ENCODE peak calls at places on chromosomes 12 and 14, in seven cellular contexts. One of them, this sample, is unnamed.

GRCh38 chr14:67187826-67188225 is 1.4 kb upstream of the GARIN2 start:
- DNase-seq in CD4-positive, alpha-beta T cell: no peak
- DNase-seq in H9: no peak
- DNase-seq in HFFc6: peak; percentile 62
- DNase-seq in GM13977: no peak
- DNase-seq in left lung: no peak
- DNase-seq in body of pancreas: peak; percentile 13
- DNase-seq in this sample: no peak

GRCh38 chr12:69101505-69101904 is 137.9 kb upstream of the CPSF6 start:
- DNase-seq in left lung: no peak
- DNase-seq in CD4-positive, alpha-beta T cell: no peak
- DNase-seq in H9: no peak
- DNase-seq in HFFc6: no peak
- DNase-seq in GM13977: no peak
- DNase-seq in body of pancreas: peak; percentile 67
- DNase-seq in this sample: peak; percentile 81

GRCh38 chr14:57848786-57849185 is 17.1 kb downstream of the SLC35F4 start:
- DNase-seq in CD4-positive, alpha-beta T cell: no peak
- DNase-seq in H9: no peak
- DNase-seq in left lung: no peak
- DNase-seq in HFFc6: no peak
- DNase-seq in body of pancreas: no peak
- DNase-seq in GM13977: no peak
- DNase-seq in this sample: no peak

GRCh38 chr12:40105515-40106201 is at the start of gene SLC2A13:
- DNase-seq in HFFc6: peak; percentile 14
- DNase-seq in body of pancreas: peak; percentile 89
- DNase-seq in GM13977: peak; percentile 89
- DNase-seq in left lung: peak; percentile 94
- DNase-seq in H9: peak; percentile 85
- DNase-seq in CD4-positive, alpha-beta T cell: peak; percentile 73
- DNase-seq in this sample: peak; percentile 28

GRCh38 chr12:92339198-92339821 is 193.7 kb upstream of the BTG1 start:
- DNase-seq in body of pancreas: no peak
- DNase-seq in CD4-positive, alpha-beta T cell: no peak
- DNase-seq in GM13977: no peak
- DNase-seq in left lung: no peak
- DNase-seq in H9: no peak
- DNase-seq in HFFc6: no peak
- DNase-seq in this sample: no peak

GRCh38 chr12:129887047-129887568 is 16.7 kb downstream of the TMEM132D start:
- DNase-seq in body of pancreas: no peak
- DNase-seq in H9: no peak
- DNase-seq in CD4-positive, alpha-beta T cell: no peak
- DNase-seq in GM13977: no peak
- DNase-seq in HFFc6: no peak
- DNase-seq in left lung: no peak
- DNase-seq in this sample: no peak

GRCh38 chr14:89503458-89503996 is 86.5 kb upstream of the FOXN3 start:
- DNase-seq in H9: no peak
- DNase-seq in GM13977: peak; percentile 56
- DNase-seq in HFFc6: no peak
- DNase-seq in CD4-positive, alpha-beta T cell: no peak
- DNase-seq in left lung: no peak
- DNase-seq in body of pancreas: no peak
- DNase-seq in this sample: no peak

GRCh38 chr14:31161274-31161673 is 46.3 kb downstream of the HECTD1 start:
- DNase-seq in left lung: no peak
- DNase-seq in HFFc6: no peak
- DNase-seq in H9: no peak
- DNase-seq in GM13977: no peak
- DNase-seq in body of pancreas: no peak
- DNase-seq in CD4-positive, alpha-beta T cell: no peak
- DNase-seq in this sample: no peak

GRCh38 chr14:99698642-99699041 is 14.5 kb downstream of the CYP46A1 start:
- DNase-seq in CD4-positive, alpha-beta T cell: no peak
- DNase-seq in HFFc6: no peak
- DNase-seq in left lung: no peak
- DNase-seq in H9: no peak
- DNase-seq in GM13977: no peak
- DNase-seq in body of pancreas: no peak
- DNase-seq in this sample: no peak

GRCh38 chr12:39606712-39607423 is 12.7 kb downstream of the ABCD2 start:
- DNase-seq in CD4-positive, alpha-beta T cell: no peak
- DNase-seq in GM13977: no peak
- DNase-seq in HFFc6: no peak
- DNase-seq in left lung: no peak
- DNase-seq in body of pancreas: no peak
- DNase-seq in H9: no peak
- DNase-seq in this sample: no peak

GRCh38 chr14:24639270-24639669 is 5.3 kb upstream of the GZMB start:
- DNase-seq in body of pancreas: no peak
- DNase-seq in CD4-positive, alpha-beta T cell: no peak
- DNase-seq in H9: no peak
- DNase-seq in HFFc6: no peak
- DNase-seq in left lung: no peak
- DNase-seq in GM13977: no peak
- DNase-seq in this sample: no peak

GRCh38 chr12:82852529-82852928 is 165.8 kb downstream of the TMTC2 start:
- DNase-seq in HFFc6: no peak
- DNase-seq in body of pancreas: no peak
- DNase-seq in GM13977: peak; percentile 17
- DNase-seq in CD4-positive, alpha-beta T cell: no peak
- DNase-seq in H9: no peak
- DNase-seq in left lung: no peak
- DNase-seq in this sample: no peak

GRCh38 chr14:74747237-74747636 is 15.9 kb upstream of the YLPM1 start:
- DNase-seq in left lung: no peak
- DNase-seq in H9: no peak
- DNase-seq in body of pancreas: no peak
- DNase-seq in GM13977: no peak
- DNase-seq in CD4-positive, alpha-beta T cell: no peak
- DNase-seq in HFFc6: no peak
- DNase-seq in this sample: no peak

GRCh38 chr14:68854421-68854820 is 61.6 kb upstream of the ZFP36L1 start:
- DNase-seq in HFFc6: no peak
- DNase-seq in GM13977: no peak
- DNase-seq in H9: no peak
- DNase-seq in left lung: no peak
- DNase-seq in CD4-positive, alpha-beta T cell: no peak
- DNase-seq in body of pancreas: no peak
- DNase-seq in this sample: no peak

GRCh38 chr14:68741839-68742470 is 50.9 kb downstream of the ZFP36L1 start:
- DNase-seq in left lung: no peak
- DNase-seq in CD4-positive, alpha-beta T cell: no peak
- DNase-seq in body of pancreas: no peak
- DNase-seq in GM13977: peak; percentile 79
- DNase-seq in HFFc6: no peak
- DNase-seq in H9: no peak
- DNase-seq in this sample: no peak

GRCh38 chr12:62934799-62935674 is at the start of gene PPM1H:
- DNase-seq in GM13977: peak; percentile 82
- DNase-seq in HFFc6: peak; percentile 30
- DNase-seq in left lung: peak; percentile 95
- DNase-seq in body of pancreas: peak; percentile 95
- DNase-seq in CD4-positive, alpha-beta T cell: no peak
- DNase-seq in H9: peak; percentile 99
- DNase-seq in this sample: no peak

GRCh38 chr12:101051901-101052550 is 158.0 kb downstream of the SLC5A8 start:
- DNase-seq in HFFc6: no peak
- DNase-seq in CD4-positive, alpha-beta T cell: no peak
- DNase-seq in GM13977: no peak
- DNase-seq in left lung: no peak
- DNase-seq in H9: no peak
- DNase-seq in body of pancreas: peak; percentile 58
- DNase-seq in this sample: peak; percentile 73

GRCh38 chr12:74732801-74733200 is 195.2 kb downstream of the ATXN7L3B start:
- DNase-seq in H9: no peak
- DNase-seq in CD4-positive, alpha-beta T cell: no peak
- DNase-seq in left lung: peak; percentile 13
- DNase-seq in GM13977: no peak
- DNase-seq in body of pancreas: no peak
- DNase-seq in HFFc6: no peak
- DNase-seq in this sample: no peak

GRCh38 chr14:83706555-83706954 is 1823.4 kb upstream of the FLRT2 start:
- DNase-seq in left lung: no peak
- DNase-seq in H9: peak; percentile 78
- DNase-seq in body of pancreas: peak; percentile 5
- DNase-seq in CD4-positive, alpha-beta T cell: no peak
- DNase-seq in HFFc6: no peak
- DNase-seq in GM13977: no peak
- DNase-seq in this sample: no peak

GRCh38 chr12:19402743-19403400 is 36.4 kb upstream of the AEBP2 start:
- DNase-seq in body of pancreas: peak; percentile 54
- DNase-seq in GM13977: no peak
- DNase-seq in left lung: no peak
- DNase-seq in H9: no peak
- DNase-seq in HFFc6: no peak
- DNase-seq in CD4-positive, alpha-beta T cell: no peak
- DNase-seq in this sample: no peak

GRCh38 chr12:53806689-53807088 is 54.9 kb upstream of the CISTR start:
- DNase-seq in HFFc6: peak; percentile 10
- DNase-seq in GM13977: no peak
- DNase-seq in H9: no peak
- DNase-seq in body of pancreas: no peak
- DNase-seq in CD4-positive, alpha-beta T cell: no peak
- DNase-seq in left lung: no peak
- DNase-seq in this sample: no peak

GRCh38 chr14:72451081-72451972 is 442.6 kb downstream of the DPF3 start:
- DNase-seq in H9: no peak
- DNase-seq in body of pancreas: peak; percentile 11
- DNase-seq in HFFc6: no peak
- DNase-seq in GM13977: peak; percentile 60
- DNase-seq in left lung: no peak
- DNase-seq in CD4-positive, alpha-beta T cell: peak; percentile 22
- DNase-seq in this sample: no peak

GRCh38 chr12:92096346-92097136 is 49.1 kb downstream of the BTG1 start:
- DNase-seq in HFFc6: no peak
- DNase-seq in left lung: no peak
- DNase-seq in GM13977: no peak
- DNase-seq in body of pancreas: no peak
- DNase-seq in CD4-positive, alpha-beta T cell: no peak
- DNase-seq in H9: no peak
- DNase-seq in this sample: no peak

GRCh38 chr12:99767809-99768208 is 120.3 kb downstream of the GARIN6 start:
- DNase-seq in H9: no peak
- DNase-seq in GM13977: no peak
- DNase-seq in left lung: no peak
- DNase-seq in CD4-positive, alpha-beta T cell: no peak
- DNase-seq in body of pancreas: no peak
- DNase-seq in HFFc6: no peak
- DNase-seq in this sample: no peak

GRCh38 chr14:100017578-100017977 is 47.6 kb upstream of the EVL start:
- DNase-seq in CD4-positive, alpha-beta T cell: no peak
- DNase-seq in H9: no peak
- DNase-seq in HFFc6: no peak
- DNase-seq in left lung: no peak
- DNase-seq in GM13977: no peak
- DNase-seq in body of pancreas: no peak
- DNase-seq in this sample: no peak

GRCh38 chr14:105489607-105490317 is 1.3 kb upstream of the TEDC1 start:
- DNase-seq in H9: peak; percentile 86
- DNase-seq in GM13977: peak; percentile 89
- DNase-seq in CD4-positive, alpha-beta T cell: peak; percentile 79
- DNase-seq in left lung: peak; percentile 91
- DNase-seq in HFFc6: peak; percentile 72
- DNase-seq in body of pancreas: peak; percentile 92
- DNase-seq in this sample: peak; percentile 48
- TF ChIP-seq CTCF in H9: peak; percentile 68
- TF ChIP-seq CTCF in GM13977: peak; percentile 66
- TF ChIP-seq CTCF in CD4-positive, alpha-beta T cell: peak; percentile 66
- TF ChIP-seq CTCF in left lung: peak; percentile 53
- TF ChIP-seq CTCF in HFFc6: peak; percentile 80
- TF ChIP-seq CTCF in body of pancreas: peak; percentile 58
- TF ChIP-seq CTCF in this sample: peak; percentile 64

GRCh38 chr14:90815817-90816662 is at the start of gene TTC7B:
- DNase-seq in CD4-positive, alpha-beta T cell: no peak
- DNase-seq in GM13977: peak; percentile 91
- DNase-seq in body of pancreas: peak; percentile 63
- DNase-seq in left lung: peak; percentile 93
- DNase-seq in H9: peak; percentile 60
- DNase-seq in HFFc6: no peak
- DNase-seq in this sample: no peak
- TF ChIP-seq CTCF in CD4-positive, alpha-beta T cell: no peak
- TF ChIP-seq CTCF in GM13977: peak; percentile 55
- TF ChIP-seq CTCF in body of pancreas: peak; percentile 14
- TF ChIP-seq CTCF in left lung: no peak
- TF ChIP-seq CTCF in H9: peak; percentile 29
- TF ChIP-seq CTCF in HFFc6: no peak
- TF ChIP-seq CTCF in this sample: peak; percentile 14

DNA sequence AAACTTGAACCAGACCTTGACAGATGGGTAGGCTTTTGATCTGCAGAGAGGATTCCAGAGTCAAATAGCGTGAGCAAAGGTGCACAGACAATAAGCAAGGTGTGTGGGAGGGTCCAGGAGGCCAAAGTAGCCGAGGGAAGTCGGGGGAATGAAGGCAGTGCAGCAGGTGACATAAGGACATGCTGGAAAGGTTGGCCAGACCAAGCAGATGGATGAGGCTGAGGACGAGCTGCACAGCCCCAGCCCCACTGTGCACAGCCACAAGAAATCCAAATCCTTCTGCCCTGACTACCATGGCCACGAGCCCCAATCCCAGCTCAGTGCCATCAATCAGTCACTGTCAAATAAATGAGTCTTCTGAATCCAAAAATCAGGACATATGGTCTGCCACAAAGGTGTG is 5.4 kb downstream of the TTC7B start:
- DNase-seq in HFFc6: no peak
- DNase-seq in body of pancreas: no peak
- DNase-seq in left lung: no peak
- DNase-seq in H9: no peak
- DNase-seq in GM13977: no peak
- DNase-seq in CD4-positive, alpha-beta T cell: no peak
- DNase-seq in this sample: no peak
- TF ChIP-seq CTCF in HFFc6: no peak
- TF ChIP-seq CTCF in body of pancreas: no peak
- TF ChIP-seq CTCF in left lung: no peak
- TF ChIP-seq CTCF in H9: no peak
- TF ChIP-seq CTCF in GM13977: no peak
- TF ChIP-seq CTCF in CD4-positive, alpha-beta T cell: no peak
- TF ChIP-seq CTCF in this sample: no peak

DNA sequence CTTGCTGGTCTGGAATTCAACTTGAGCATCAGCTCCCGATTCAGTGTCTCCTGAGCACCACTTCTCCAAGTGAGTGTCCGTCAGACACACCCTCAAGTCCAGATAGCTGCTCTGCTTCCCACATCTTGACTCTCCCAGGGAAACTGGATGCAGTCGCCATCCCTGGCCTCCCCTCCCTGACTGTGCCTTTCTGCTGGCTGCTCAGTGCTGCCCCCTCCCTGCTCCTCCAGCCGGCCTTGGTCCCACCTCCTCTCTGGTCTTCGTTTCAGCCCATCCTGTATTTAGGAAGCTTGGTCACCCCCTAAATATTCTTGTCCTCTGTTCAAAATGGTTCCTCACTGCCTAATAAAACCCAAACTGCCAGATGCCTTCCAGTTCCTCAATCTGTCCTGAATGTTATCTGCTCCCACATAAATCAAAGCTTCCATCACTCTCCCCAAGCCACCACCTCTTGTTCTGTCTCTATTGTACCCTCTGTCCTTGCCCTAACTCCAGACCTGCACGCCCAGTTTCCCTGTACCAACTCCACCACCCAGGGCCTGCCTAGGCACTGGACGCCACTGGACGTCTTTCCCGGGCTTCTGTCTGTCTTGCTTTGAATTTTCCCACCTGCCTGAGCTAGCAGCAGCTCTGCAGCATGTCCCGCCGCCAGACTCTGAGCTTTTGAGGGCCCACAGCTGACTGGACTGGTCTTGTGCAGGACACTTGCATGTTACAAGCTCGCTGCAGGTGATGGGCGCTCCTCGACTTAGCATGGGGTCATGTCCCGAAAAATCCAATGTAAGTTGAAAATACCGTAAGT is 33.8 kb downstream of the CCDC92 start:
- DNase-seq in HFFc6: no peak
- DNase-seq in body of pancreas: no peak
- DNase-seq in H9: peak; percentile 76
- DNase-seq in left lung: no peak
- DNase-seq in GM13977: no peak
- DNase-seq in CD4-positive, alpha-beta T cell: no peak
- DNase-seq in this sample: no peak
- TF ChIP-seq CTCF in HFFc6: peak; percentile 70
- TF ChIP-seq CTCF in body of pancreas: no peak
- TF ChIP-seq CTCF in H9: peak; percentile 77
- TF ChIP-seq CTCF in left lung: no peak
- TF ChIP-seq CTCF in GM13977: peak; percentile 45
- TF ChIP-seq CTCF in CD4-positive, alpha-beta T cell: no peak
- TF ChIP-seq CTCF in this sample: peak; percentile 27

This sample was measured in AG09319.